ENCODE peak calls at places on chromosomes 2 and 18, in seven cellular contexts. R is fibroblast of mammary gland, I is BE2C, C is IMR-90, S is kidney epithelial cell, G is H7, J is skeletal muscle cell. O is an unnamed sample.

GRCh38 chr2:240373289-240373885 is 62.1 kb upstream of the GPC1 start:
- DNase-seq in G (no peak), I (no peak), J (no peak), R (no peak), S (no peak), C (no peak), O (no peak)

GRCh38 chr2:217055624-217056023 is 195.8 kb upstream of the TNP1 start:
- DNase-seq in S (no peak), J (no peak), G (no peak), I (no peak), R (no peak), C (no peak), O (no peak)

GRCh38 chr2:73987109-73987947 is 2.6 kb downstream of the TET3 start:
- DNase-seq in C (peak), I (no peak), J (no peak), R (no peak), G (no peak), S (no peak), O (no peak)

GRCh38 chr18:24659837-24660720 is 199.6 kb downstream of the HRH4 start:
- DNase-seq in I (no peak), S (no peak), C (peak), R (peak), G (no peak), J (no peak), O (no peak)

GRCh38 chr2:120945832-120946231 is 210.2 kb downstream of the GLI2 start:
- DNase-seq in G (no peak), R (no peak), J (no peak), I (no peak), S (no peak), C (no peak), O (no peak)

GRCh38 chr2:170455617-170456426 is 259.3 kb upstream of the SP5 start:
- DNase-seq in G (no peak), I (no peak), R (no peak), J (no peak), S (peak), C (no peak), O (peak)

GRCh38 chr2:25029183-25029554 is 12.7 kb upstream of the EFR3B start:
- DNase-seq in R (no peak), C (no peak), I (no peak), S (no peak), J (no peak), G (no peak), O (no peak)

GRCh38 chr2:12064153-12064552 is 317.7 kb downstream of the LPIN1 start:
- DNase-seq in S (no peak), C (no peak), G (peak), R (no peak), J (no peak), I (no peak), O (no peak)

GRCh38 chr2:21466528-21466927 is 342.8 kb downstream of the TDRD15 start:
- DNase-seq in G (no peak), C (peak), I (no peak), J (no peak), R (no peak), S (no peak), O (no peak)

GRCh38 chr18:41842886-41843285 is 112.1 kb upstream of the PIK3C3 start:
- DNase-seq in R (peak), J (peak), G (no peak), I (no peak), S (no peak), C (no peak), O (no peak)

GRCh38 chr18:47997338-47997780 is 66.9 kb upstream of the SMAD2 start:
- DNase-seq in J (peak), C (no peak), S (no peak), G (peak), I (peak), R (peak), O (no peak)

GRCh38 chr2:217512259-217512658 is 490.5 kb downstream of the TNS1 start:
- DNase-seq in R (no peak), I (no peak), J (no peak), C (no peak), S (no peak), G (no peak), O (no peak)

GRCh38 chr2:57443985-57444501 is 602.6 kb upstream of the VRK2 start:
- DNase-seq in J (peak), S (no peak), C (no peak), I (no peak), G (no peak), R (peak), O (no peak)

GRCh38 chr18:70419526-70419925 is 130.7 kb downstream of the SOCS6 start:
- DNase-seq in C (peak), I (no peak), J (peak), G (no peak), R (peak), S (no peak), O (no peak)

GRCh38 chr2:23381084-23381483 is 3.9 kb upstream of the KLHL29 start:
- DNase-seq in J (peak), C (peak), I (peak), G (no peak), R (peak), S (peak), O (peak)

GRCh38 chr18:54165450-54165849 is 59.0 kb downstream of the MBD2 start:
- DNase-seq in I (no peak), C (no peak), R (no peak), S (no peak), J (no peak), G (no peak), O (no peak)

GRCh38 chr2:239884875-239885274 is 140.3 kb downstream of the NDUFA10 start:
- DNase-seq in J (no peak), R (no peak), G (no peak), C (no peak), S (no peak), I (no peak), O (no peak)

GRCh38 chr2:240965296-240965904 is 33.0 kb upstream of the SNED1 start:
- DNase-seq in I (no peak), S (no peak), J (no peak), C (no peak), G (peak), R (no peak), O (no peak)

GRCh38 chr18:61183798-61184197 is 149.4 kb upstream of the CDH20 start:
- DNase-seq in S (no peak), R (no peak), I (no peak), C (no peak), J (no peak), G (no peak), O (no peak)

GRCh38 chr2:111143107-111143886 is 22.6 kb downstream of the BCL2L11 start:
- DNase-seq in C (no peak), I (no peak), G (no peak), S (no peak), R (no peak), J (no peak), O (no peak)

GRCh38 chr2:104582471-104582870 is 271.4 kb upstream of the POU3F3 start:
- DNase-seq in I (no peak), G (no peak), R (no peak), C (no peak), S (no peak), J (no peak), O (no peak)

GRCh38 chr18:21911551-21911950 is 171.0 kb downstream of the MIB1 start:
- DNase-seq in I (no peak), J (no peak), R (no peak), G (no peak), S (no peak), C (no peak), O (no peak)

GRCh38 chr2:43224131-43224570 is 2.3 kb downstream of the ZFP36L2 start:
- DNase-seq in R (peak), C (peak), J (no peak), G (peak), I (peak), S (no peak), O (no peak)

GRCh38 chr2:67856866-67857265 is 205.9 kb downstream of the C1D start:
- DNase-seq in J (no peak), G (no peak), S (no peak), R (no peak), I (no peak), C (no peak), O (no peak)

GRCh38 chr2:121804340-121804739 is 48.9 kb downstream of the TSN start:
- DNase-seq in R (peak), G (peak), C (peak), J (no peak), I (peak), S (peak), O (no peak)

GRCh38 chr2:735670-736218 is 58.5 kb upstream of the TMEM18 start:
- DNase-seq in C (no peak), S (no peak), I (no peak), J (no peak), G (peak), R (no peak), O (no peak)

GRCh38 chr2:736939-737338 is 59.7 kb upstream of the TMEM18 start:
- DNase-seq in R (no peak), S (no peak), C (no peak), I (no peak), J (no peak), G (no peak), O (no peak)

GRCh38 chr2:740446-741293 is 63.5 kb upstream of the TMEM18 start:
- DNase-seq in J (peak), G (peak), R (peak), I (peak), S (peak), C (peak), O (peak)
- H3K4me3 ChIP-seq in J (peak), G (peak), R (peak), I (peak), S (peak), C (peak), O (peak)

GRCh38 chr2:31694444-31694843 is 113.7 kb upstream of the SRD5A2 start:
- DNase-seq in R (peak), I (no peak), J (no peak), G (no peak), S (no peak), C (peak), O (no peak)
- H3K4me3 ChIP-seq in R (no peak), I (no peak), J (no peak), G (no peak), S (no peak), C (no peak), O (no peak)

GRCh38 chr2:230794472-230794871 is 70.3 kb upstream of the ITM2C start:
- DNase-seq in G (no peak), I (no peak), C (peak), S (no peak), J (no peak), R (no peak), O (no peak)
- H3K4me3 ChIP-seq in G (no peak), I (no peak), C (no peak), S (no peak), J (no peak), R (no peak), O (no peak)

GRCh38 chr2:109185801-109186570 is 57.0 kb downstream of the SH3RF3 start:
- DNase-seq in G (no peak), R (peak), S (no peak), J (no peak), I (no peak), C (peak), O (peak)
- H3K4me3 ChIP-seq in G (no peak), R (no peak), S (no peak), J (no peak), I (no peak), C (no peak), O (peak)

GRCh38 chr2:1742680-1743395 is 1.5 kb downstream of the PXDN start:
- DNase-seq in J (peak), G (peak), C (peak), S (no peak), R (peak), I (peak), O (peak)

GRCh38 chr2:1743396-1744150 is 742 bp downstream of the PXDN start:
- DNase-seq in R (peak), G (peak), S (no peak), C (peak), J (no peak), I (no peak), O (no peak)

GRCh38 chr2:1740714-1741584 is 3.4 kb downstream of the PXDN start:
- DNase-seq in G (peak), R (no peak), S (no peak), C (no peak), I (no peak), J (no peak), O (no peak)

GRCh38 chr2:1741851-1742250 is 2.5 kb downstream of the PXDN start:
- DNase-seq in I (no peak), C (no peak), R (no peak), S (no peak), G (peak), J (no peak), O (no peak)

GRCh38 chr2:1742300-1742679 is 2.0 kb downstream of the PXDN start:
- DNase-seq in G (peak), J (no peak), I (no peak), C (peak), R (peak), S (no peak), O (no peak)
- H3K4me3 ChIP-seq in G (peak), J (peak), I (no peak), C (peak), R (peak), S (peak), O (peak)

GRCh38 chr2:86443601-86444000 is 2.4 kb downstream of the KDM3A start:
- DNase-seq in I (no peak), R (no peak), J (no peak), G (no peak), S (no peak), C (no peak), O (no peak)
- H3K4me3 ChIP-seq in I (no peak), R (no peak), J (peak), G (no peak), S (no peak), C (no peak), O (peak)

GRCh38 chr2:48438266-48438665 is 91.7 kb upstream of the STON1 start:
- DNase-seq in G (no peak), C (no peak), I (no peak), J (no peak), S (no peak), R (no peak), O (no peak)
- H3K4me3 ChIP-seq in G (no peak), C (no peak), I (no peak), J (no peak), S (no peak), R (no peak), O (no peak)

GRCh38 chr2:215826838-215827441 is 186.4 kb downstream of the MREG start:
- DNase-seq in S (no peak), R (peak), I (no peak), J (no peak), G (no peak), C (peak), O (no peak)
- H3K4me3 ChIP-seq in S (no peak), R (no peak), I (no peak), J (no peak), G (no peak), C (no peak), O (no peak)